ENCODE peak calls at places on chromosomes 6 and 20, in eight cellular contexts. O is lower lobe of right lung, A is heart right ventricle, P is esophagus squamous epithelium, D is epithelial cell of esophagus, K is A549, Y is HL-60, V is AG04450. R is an unnamed sample.

GRCh38 chr6:7197752-7198151 is 90.0 kb downstream of the RREB1 start:
- DNase-seq in Y (no peak), P (no peak), D (no peak), K (no peak), V (no peak), O (no peak), A (no peak), R (no peak)

GRCh38 chr20:35404614-35405259 is 7.0 kb downstream of the UQCC1 start:
- DNase-seq in O (no peak), P (no peak), D (no peak), K (no peak), V (no peak), Y (no peak), A (no peak), R (no peak)

GRCh38 chr6:165733487-165733791 is 70.4 kb upstream of the PDE10A start:
- DNase-seq in O (no peak), A (no peak), V (no peak), K (no peak), P (no peak), D (no peak), Y (no peak), R (no peak)

GRCh38 chr20:5085380-5085779 is 34.4 kb downstream of the PCNA start:
- DNase-seq in Y (peak; percentile 72), A (peak; percentile 19), O (peak; percentile 61), P (no peak), K (no peak), D (no peak), V (no peak), R (no peak)

GRCh38 chr6:68086199-68086598 is 548.9 kb upstream of the ADGRB3 start:
- DNase-seq in Y (no peak), K (no peak), P (no peak), D (no peak), O (no peak), A (no peak), V (no peak), R (no peak)

GRCh38 chr20:32168184-32168910 is 39.2 kb downstream of the PLAGL2 start:
- DNase-seq in V (no peak), Y (no peak), A (no peak), K (no peak), P (no peak), D (no peak), O (no peak), R (peak; percentile 35)

GRCh38 chr20:44089987-44090674 is 96.9 kb downstream of the JPH2 start:
- DNase-seq in A (no peak), K (peak; percentile 36), V (no peak), D (peak; percentile 94), Y (peak; percentile 13), O (no peak), P (no peak), R (peak; percentile 61)

GRCh38 chr20:21693322-21693721 is 12.1 kb upstream of the PAX1 start:
- DNase-seq in D (no peak), O (no peak), Y (peak; percentile 4), V (no peak), A (no peak), P (no peak), K (no peak), R (no peak)

GRCh38 chr6:4603291-4603690 is 172.9 kb upstream of the CDYL start:
- DNase-seq in Y (peak; percentile 61), P (no peak), A (peak; percentile 28), O (peak; percentile 62), V (no peak), D (peak; percentile 98), K (no peak), R (peak; percentile 93)

GRCh38 chr6:89566011-89566775 is 72.4 kb downstream of the LYRM2 start:
- DNase-seq in A (no peak), D (no peak), O (no peak), P (no peak), K (no peak), V (no peak), Y (no peak), R (no peak)

GRCh38 chr6:299050-299980 is 7.0 kb downstream of the DUSP22 start:
- DNase-seq in A (no peak), V (no peak), D (peak; percentile 57), Y (peak; percentile 58), O (no peak), K (no peak), P (no peak), R (peak; percentile 7)

GRCh38 chr20:11608736-11609135 is 309.0 kb upstream of the BTBD3 start:
- DNase-seq in A (no peak), K (no peak), O (no peak), V (no peak), Y (no peak), P (no peak), D (no peak), R (no peak)

GRCh38 chr20:50379049-50379990 is 130.9 kb upstream of the PTPN1 start:
- DNase-seq in D (peak; percentile 46), K (no peak), A (peak; percentile 94), V (peak; percentile 46), P (peak; percentile 14), O (peak; percentile 92), Y (peak; percentile 89), R (peak; percentile 95)

GRCh38 chr20:46678516-46678915 is 10.7 kb downstream of the TP53RK start:
- DNase-seq in A (no peak), V (no peak), K (no peak), Y (no peak), P (no peak), O (no peak), D (no peak), R (no peak)

GRCh38 chr6:158805698-158806373 is 13.3 kb downstream of the EZR start:
- DNase-seq in V (no peak), Y (no peak), P (no peak), K (no peak), O (no peak), A (no peak), D (no peak), R (no peak)

GRCh38 chr6:158807515-158808441 is 11.4 kb downstream of the EZR start:
- DNase-seq in D (no peak), A (no peak), K (no peak), O (no peak), P (no peak), V (no peak), Y (no peak), R (no peak)

GRCh38 chr6:158810149-158811095 is 8.7 kb downstream of the EZR start:
- DNase-seq in V (no peak), Y (no peak), D (no peak), O (no peak), K (no peak), P (no peak), A (no peak), R (no peak)

GRCh38 chr6:158808918-158809678 is 10.1 kb downstream of the EZR start:
- DNase-seq in P (no peak), D (peak; percentile 47), V (no peak), K (no peak), Y (no peak), O (no peak), A (no peak), R (peak; percentile 26)

GRCh38 chr6:158808442-158808833 is 10.7 kb downstream of the EZR start:
- DNase-seq in P (no peak), A (no peak), K (no peak), O (no peak), V (no peak), D (peak; percentile 65), Y (no peak), R (no peak)
- H3K4me3 ChIP-seq in P (no peak overlapping the region), A (no peak overlapping the region), K (no peak overlapping the region), O (no peak overlapping the region), V (no peak overlapping the region), D (no peak overlapping the region), Y (no peak overlapping the region), R (no peak overlapping the region)

GRCh38 chr6:133187114-133187513 is 54.0 kb upstream of the EYA4 start:
- DNase-seq in O (no peak), P (no peak), D (no peak), A (no peak), V (no peak), K (no peak), Y (no peak), R (no peak)

GRCh38 chr6:133185731-133186130 is 55.4 kb upstream of the EYA4 start:
- DNase-seq in K (no peak), V (no peak), Y (no peak), P (no peak), D (no peak), A (no peak), O (no peak), R (no peak)

GRCh38 chr6:133183691-133184090 is 57.5 kb upstream of the EYA4 start:
- DNase-seq in P (no peak), Y (no peak), K (no peak), D (no peak), V (no peak), A (no peak), O (no peak), R (no peak)

GRCh38 chr6:133187657-133188453 is 53.3 kb upstream of the EYA4 start:
- DNase-seq in Y (no peak), V (no peak), P (no peak), A (no peak), D (no peak), K (no peak), O (no peak), R (peak; percentile 10)

DNA sequence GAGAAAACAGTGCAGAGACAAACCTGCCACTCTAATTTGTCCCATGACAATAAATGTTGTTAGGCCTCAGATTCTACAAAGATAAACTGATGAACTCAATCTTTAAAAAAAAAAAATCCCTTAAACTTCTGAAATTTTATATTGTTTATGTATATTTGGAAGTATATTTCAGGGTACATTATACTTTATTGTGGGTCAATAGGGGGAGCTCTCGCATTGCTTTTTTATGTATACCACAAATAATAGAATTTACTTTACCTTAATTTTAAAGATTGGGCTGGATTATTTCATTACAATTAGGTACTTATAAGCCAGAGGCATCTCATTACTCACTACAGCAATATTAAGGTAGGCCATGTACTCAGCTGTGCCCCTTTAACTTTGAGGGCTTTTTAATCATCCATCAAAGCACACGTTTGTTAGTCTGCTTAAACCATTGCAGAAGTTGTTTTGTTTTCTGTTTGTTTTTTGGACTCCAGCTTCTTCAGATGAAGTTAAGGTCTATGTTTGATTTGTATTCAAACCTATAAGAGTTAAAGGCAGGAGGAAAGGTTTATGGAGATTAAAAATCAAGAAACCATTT is 56.3 kb upstream of the EYA4 start:
- DNase-seq in Y (no peak), O (no peak), D (peak; percentile 44), P (no peak), A (no peak), K (peak; percentile 8), V (no peak), R (peak; percentile 72)
- TF ChIP-seq CTCF in Y (peak; percentile 23), O (peak; percentile 50), D (peak; percentile 53), P (peak; percentile 41), A (peak; percentile 62), K (peak; percentile 74), V (peak; percentile 63), R (peak; percentile 58)

GRCh38 chr6:39824030-39824926 is 32.1 kb downstream of the DAAM2 start:
- DNase-seq in Y (no peak), D (no peak), O (no peak), A (no peak), K (no peak), V (no peak), P (no peak), R (no peak)
- H3K4me3 ChIP-seq in Y (no peak overlapping the region), D (no peak overlapping the region), O (no peak overlapping the region), A (no peak overlapping the region), K (no peak overlapping the region), V (no peak overlapping the region), P (no peak overlapping the region), R (no peak overlapping the region)

DNA sequence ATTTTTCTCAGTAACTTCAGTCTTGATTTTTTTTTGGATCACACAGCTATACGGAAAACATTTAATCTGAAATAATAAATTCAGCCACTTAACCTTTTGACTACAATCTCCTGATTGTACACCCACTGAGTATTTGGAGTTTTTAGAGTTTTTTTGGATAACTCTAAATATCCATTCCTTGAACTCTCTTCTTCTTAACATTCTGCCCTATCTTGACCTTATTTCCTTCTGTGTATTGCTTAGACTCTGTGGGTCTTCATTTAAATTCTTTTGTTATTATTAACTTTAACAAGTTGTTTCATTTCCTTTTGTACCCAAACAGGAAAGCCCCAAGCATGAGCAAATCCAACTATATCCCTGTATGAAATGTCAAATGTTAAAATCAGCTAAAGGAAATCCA is 170.2 kb upstream of the PTCHD4 start:
- DNase-seq in D (no peak), O (no peak), V (no peak), K (no peak), Y (no peak), A (no peak), P (no peak), R (no peak)
- TF ChIP-seq CTCF in D (no peak), O (no peak), V (no peak), K (no peak), Y (no peak), A (no peak), P (no peak), R (no peak)

R was measured in fibroblast of the aortic adventitia.